ENCODE peak calls at places on chromosomes 5 and 9, in six cellular contexts. D is SK-N-SH, N is H1, M is sigmoid colon, G is transverse colon, C is A549. O is an unnamed sample.

GRCh38 chr5:115583474-115583873 is 18.8 kb downstream of the TICAM2 start:
- DNase-seq in D (no peak), N (no peak), M (no peak), G (no peak), C (no peak), O (no peak)

GRCh38 chr9:87714819-87715218 is 11.1 kb upstream of the CTSL start:
- DNase-seq in D (no peak), N (no peak), M (peak; percentile 87), G (peak; percentile 28), C (peak; percentile 41), O (peak; percentile 60)

GRCh38 chr5:177111720-177112394 is 21.7 kb upstream of the NSD1 start:
- DNase-seq in D (peak; percentile 91), N (peak; percentile 96), M (no peak), G (peak; percentile 60), C (peak; percentile 84), O (peak; percentile 54)

GRCh38 chr9:124368692-124369091 is 46.5 kb downstream of the PSMB7 start:
- DNase-seq in D (no peak), N (no peak), M (no peak), G (no peak), C (no peak), O (no peak)

GRCh38 chr9:95793924-95794828 is 81.3 kb upstream of the ERCC6L2 start:
- DNase-seq in D (no peak), N (no peak), M (no peak), G (no peak), C (no peak), O (no peak)

GRCh38 chr9:125508261-125508660 is 198.7 kb downstream of the MAPKAP1 start:
- DNase-seq in D (no peak), N (no peak), M (no peak), G (no peak), C (no peak), O (no peak)

GRCh38 chr5:173296737-173297676 is 31.2 kb downstream of the STC2 start:
- DNase-seq in D (no peak), N (no peak), M (no peak), G (no peak), C (no peak), O (no peak)

GRCh38 chr9:93288891-93289883 is 105.2 kb downstream of the WNK2 start:
- DNase-seq in D (peak; percentile 27), N (peak; percentile 47), M (no peak), G (no peak), C (peak; percentile 52), O (peak; percentile 25)

GRCh38 chr9:104374711-104375110 is 129.4 kb upstream of the OR13F1 start:
- DNase-seq in D (no peak), N (no peak), M (no peak), G (no peak), C (no peak), O (no peak)

GRCh38 chr5:109454726-109455505 is 45.1 kb upstream of the PJA2 start:
- DNase-seq in D (no peak), N (no peak), M (no peak), G (no peak), C (no peak), O (no peak)

GRCh38 chr5:109452661-109453060 is 42.9 kb upstream of the PJA2 start:
- DNase-seq in D (no peak), N (no peak), M (no peak), G (no peak), C (no peak), O (no peak)

GRCh38 chr5:109451161-109451560 is 41.4 kb upstream of the PJA2 start:
- DNase-seq in D (no peak), N (no peak), M (no peak), G (no peak), C (no peak), O (no peak)

GRCh38 chr5:109453251-109453650 is 43.5 kb upstream of the PJA2 start:
- DNase-seq in D (no peak), N (no peak), M (no peak), G (no peak), C (no peak), O (no peak)

GRCh38 chr5:109455598-109456096 is 45.9 kb upstream of the PJA2 start:
- DNase-seq in D (peak; percentile 10), N (no peak), M (no peak), G (peak; percentile 11), C (peak; percentile 29), O (no peak)
- TF ChIP-seq EP300 in D (peak; percentile 46), N (no peak), M (peak; percentile 47), G (no peak), C (no peak), O (no peak)

GRCh38 chr5:141611289-141611688 is 7.5 kb downstream of the DIAPH1 start:
- DNase-seq in D (no peak), N (no peak), M (no peak), G (no peak), C (no peak), O (no peak)
- TF ChIP-seq EP300 in D (no peak), N (no peak), M (no peak), G (no peak), C (no peak), O (no peak)

DNA sequence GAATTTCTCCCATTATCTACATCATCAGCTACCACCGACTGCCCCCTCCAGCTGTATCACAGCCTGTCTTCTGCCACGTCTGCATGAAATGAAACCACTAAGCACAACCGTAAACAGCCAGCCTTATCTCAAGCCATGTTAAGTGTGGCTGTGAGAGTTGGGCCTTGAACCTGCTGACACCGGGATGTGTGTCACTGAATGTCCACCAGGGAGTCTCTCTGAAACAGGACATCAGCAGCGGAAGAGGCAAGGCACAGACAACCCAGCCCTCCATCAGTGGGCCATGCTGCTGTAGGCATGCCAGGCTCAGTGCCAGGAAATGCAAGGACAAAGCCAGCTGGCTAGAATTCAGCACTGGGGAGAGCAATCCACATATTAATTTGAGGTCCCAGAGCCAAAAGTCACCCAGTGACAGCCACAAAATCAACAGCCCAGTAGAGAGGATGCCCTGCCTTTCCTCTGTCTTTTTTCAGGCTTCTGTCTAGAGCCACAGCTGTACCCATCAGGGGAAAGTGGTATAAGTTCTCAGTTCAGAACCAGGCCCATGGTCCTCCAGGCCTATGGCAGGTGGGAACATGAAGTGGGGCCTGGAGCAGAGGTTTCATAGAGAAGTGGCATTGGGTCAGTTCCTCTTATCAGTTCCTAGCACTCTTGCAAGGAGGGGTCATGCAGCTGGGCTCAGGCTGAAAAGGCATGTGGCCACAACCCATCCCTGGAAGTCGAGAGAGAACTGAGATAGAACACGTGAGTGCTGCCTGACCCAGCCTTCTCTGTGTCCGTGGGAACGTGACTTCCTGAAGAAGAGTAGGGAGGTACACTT is 199.5 kb downstream of the ESM1 start:
- DNase-seq in D (peak; percentile 29), N (no peak), M (peak; percentile 70), G (peak; percentile 67), C (no peak), O (peak; percentile 24)
- TF ChIP-seq EP300 in D (no peak), N (no peak), M (no peak), G (no peak), C (no peak), O (no peak)

GRCh38 chr5:134570365-134570758 is 44.9 kb downstream of the JADE2 start:
- DNase-seq in D (no peak), N (no peak), M (no peak), G (no peak), C (no peak), O (peak; percentile 20)
- TF ChIP-seq EP300 in D (no peak), N (no peak), M (no peak), G (no peak), C (no peak), O (no peak)

DNA sequence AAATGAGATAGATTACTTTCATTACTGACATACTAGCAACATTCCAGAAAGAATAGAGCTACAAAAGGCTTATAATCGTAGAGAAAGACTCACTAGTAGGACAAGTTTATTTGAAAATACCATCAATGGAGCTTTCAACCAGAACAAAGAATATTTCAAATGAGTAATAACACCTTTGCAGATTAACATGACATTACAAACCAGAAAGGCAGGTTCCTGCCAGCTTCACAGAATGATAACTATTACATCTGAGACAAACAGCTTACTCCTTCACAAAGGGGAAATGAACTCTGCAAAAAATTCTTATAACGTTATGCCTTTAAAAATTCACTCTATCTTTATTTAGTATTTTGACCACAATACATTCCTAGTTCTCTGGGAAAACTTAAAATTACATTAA is 103.1 kb downstream of the EPB41L4A start:
- DNase-seq in D (no peak), N (no peak), M (no peak), G (no peak), C (no peak), O (no peak)
- TF ChIP-seq EP300 in D (no peak), N (no peak), M (no peak), G (no peak), C (no peak), O (no peak)

GRCh38 chr5:116880150-116880549 is 305.5 kb upstream of the SEMA6A start:
- DNase-seq in D (no peak), N (no peak), M (no peak), G (no peak), C (no peak), O (no peak)

GRCh38 chr5:116887104-116887503 is 312.5 kb upstream of the SEMA6A start:
- DNase-seq in D (no peak), N (no peak), M (no peak), G (no peak), C (no peak), O (no peak)

GRCh38 chr5:116885825-116886224 is 311.2 kb upstream of the SEMA6A start:
- DNase-seq in D (no peak), N (no peak), M (no peak), G (no peak), C (no peak), O (no peak)

GRCh38 chr5:116881921-116882531 is 307.4 kb upstream of the SEMA6A start:
- DNase-seq in D (no peak), N (no peak), M (no peak), G (no peak), C (no peak), O (no peak)

DNA sequence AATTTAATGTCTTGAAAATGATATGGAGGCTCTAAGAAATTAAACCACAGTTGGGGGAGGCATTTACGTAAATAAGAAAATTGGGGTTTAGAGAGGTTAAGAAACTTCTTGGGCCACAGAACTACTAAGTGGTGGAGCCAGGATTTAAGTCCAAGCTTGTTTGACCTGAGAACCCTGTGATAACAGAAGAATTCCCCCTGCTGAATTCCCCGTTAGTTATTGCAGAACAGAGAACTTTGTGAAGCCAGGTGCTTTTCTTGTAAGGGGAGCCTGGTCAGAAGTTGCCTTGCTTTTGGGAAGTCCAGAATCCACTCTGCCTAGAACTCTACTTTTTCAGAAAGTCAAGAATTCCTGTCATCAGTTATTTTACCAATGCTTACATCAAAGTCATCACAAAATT is 309.3 kb upstream of the SEMA6A start:
- DNase-seq in D (no peak), N (no peak), M (no peak), G (no peak), C (no peak), O (no peak)
- TF ChIP-seq EP300 in D (no peak), N (no peak), M (no peak), G (no peak), C (no peak), O (no peak)